ENCODE peak calls at places on chromosomes 11 and 22, in five cellular contexts. S is HT1080, F is hippocampal formation, G is endothelial cell, L is type B pancreatic cell. A is an unnamed sample.

GRCh38 chr11:86116996-86117705 is 48.3 kb upstream of the PICALM start:
- DNase-seq in L (no peak), S (peak), F (no peak), G (no peak), A (peak)

GRCh38 chr11:85947431-85948272 is 92.5 kb downstream of the CCDC83 start:
- DNase-seq in L (no peak), F (peak), G (no peak), S (peak), A (peak)

GRCh38 chr11:121129362-121130340 is 28.6 kb downstream of the TECTA start:
- DNase-seq in S (peak), L (no peak), G (no peak), F (no peak), A (no peak)

GRCh38 chr22:45709004-45709739 is 37.5 kb downstream of the ATXN10 start:
- DNase-seq in L (no peak), F (no peak), S (peak), G (no peak), A (peak)

GRCh38 chr11:67013511-67014045 is 9.4 kb upstream of the SYT12 start:
- DNase-seq in S (no peak), L (no peak), G (no peak), F (no peak), A (no peak)

GRCh38 chr11:1081601-1082311 is 7.1 kb downstream of the MUC2 start:
- DNase-seq in F (no peak), L (no peak), S (no peak), G (no peak), A (no peak)

GRCh38 chr22:40462195-40462988 is 92.0 kb downstream of the SGSM3 start:
- DNase-seq in L (no peak), G (no peak), F (no peak), S (no peak), A (no peak)

GRCh38 chr11:65500262-65501004 is 1.6 kb downstream of the MALAT1 start:
- DNase-seq in F (no peak), L (no peak), S (peak), G (no peak), A (peak)

GRCh38 chr11:61266602-61267001 is 25.6 kb downstream of the PGA5 start:
- DNase-seq in S (no peak), F (no peak), L (no peak), G (no peak), A (no peak)

GRCh38 chr11:75159081-75159953 is 8.4 kb downstream of the SLCO2B1 start:
- DNase-seq in S (no peak), F (no peak), L (no peak), G (no peak), A (no peak)

GRCh38 chr22:25736378-25737011 is 5.5 kb upstream of the MYO18B start:
- DNase-seq in S (no peak), L (no peak), F (no peak), G (no peak), A (no peak)

GRCh38 chr11:118049771-118050170 is 27.1 kb upstream of the TMPRSS4 start:
- DNase-seq in S (no peak), G (no peak), F (no peak), L (no peak), A (no peak)

GRCh38 chr22:28477556-28477955 is 202.1 kb downstream of the TTC28 start:
- DNase-seq in L (no peak), F (no peak), S (no peak), G (no peak), A (no peak)

GRCh38 chr11:45544826-45545225 is 120.6 kb downstream of the CHST1 start:
- DNase-seq in L (no peak), F (no peak), G (no peak), S (no peak), A (no peak)

GRCh38 chr11:91860661-91861060 is 364.0 kb upstream of the FAT3 start:
- DNase-seq in S (no peak), G (no peak), F (no peak), L (no peak), A (peak)

GRCh38 chr22:37431811-37432707 is 4.8 kb upstream of the ELFN2 start:
- DNase-seq in L (no peak), F (no peak), S (peak), G (no peak), A (peak)

GRCh38 chr11:93188726-93189125 is 9.1 kb downstream of the SLC36A4 start:
- DNase-seq in S (no peak), F (no peak), L (no peak), G (no peak), A (no peak)

GRCh38 chr11:131624526-131624925 is 254.1 kb downstream of the NTM start:
- DNase-seq in F (no peak), L (no peak), G (no peak), S (peak), A (peak)

GRCh38 chr11:83467841-83468240 is 181.7 kb upstream of the CCDC90B start:
- DNase-seq in L (no peak), G (no peak), F (no peak), S (no peak), A (no peak)

GRCh38 chr22:45441158-45441557 is 27.7 kb downstream of the RIBC2 start:
- DNase-seq in L (no peak), G (peak), F (peak), S (peak), A (peak)

GRCh38 chr11:120089036-120090001 is 48.6 kb downstream of the TRIM29 start:
- DNase-seq in G (no peak), S (no peak), F (peak), L (no peak), A (no peak)

GRCh38 chr11:119157088-119157487 is 8.2 kb downstream of the ABCG4 start:
- DNase-seq in L (no peak), S (no peak), F (no peak), G (no peak), A (no peak)

GRCh38 chr11:101003468-101003867 is 126.1 kb downstream of the PGR start:
- DNase-seq in G (no peak), F (no peak), S (peak), L (no peak), A (peak)

A was measured in M059J.